ENCODE peak calls at places on chromosomes 3 and 15, in eight cellular contexts. P, Q, K, X, D, J, U and A are unnamed samples.

GRCh38 chr15:77295446-77295845 is 124.5 kb downstream of the PEAK1 start:
- DNase-seq in Q (no peak), P (no peak), X (peak), K (no peak), U (no peak), J (no peak), D (no peak), A (no peak)

GRCh38 chr15:85748729-85749128 is 46.0 kb downstream of the KLHL25 start:
- DNase-seq in J (no peak), P (no peak), D (no peak), X (no peak), K (peak), U (no peak), Q (no peak), A (peak)

GRCh38 chr3:14505001-14505802 is 34.9 kb downstream of the GRIP2 start:
- DNase-seq in J (no peak), X (no peak), K (no peak), P (no peak), D (no peak), U (no peak), Q (no peak), A (no peak)

GRCh38 chr15:48645558-48646330 is at the start of gene FBN1:
- DNase-seq in D (peak), J (no peak), P (no peak), X (peak), K (peak), U (no peak), Q (no peak), A (no peak)

GRCh38 chr3:59608356-59608755 is 558.5 kb upstream of the CFAP20DC start:
- DNase-seq in Q (no peak), U (no peak), X (no peak), P (no peak), D (no peak), K (no peak), J (no peak), A (no peak)

GRCh38 chr15:62606376-62607164 is 436.0 kb upstream of the TPM1 start:
- DNase-seq in U (no peak), X (peak), J (no peak), K (no peak), D (no peak), Q (peak), P (no peak), A (no peak)

GRCh38 chr3:146187334-146187950 is 26.5 kb upstream of the PLOD2 start:
- DNase-seq in U (no peak), J (no peak), X (no peak), K (peak), D (no peak), Q (peak), P (no peak), A (no peak)

GRCh38 chr3:106114220-106114619 is 245.4 kb upstream of the CBLB start:
- DNase-seq in J (no peak), Q (no peak), X (no peak), P (no peak), D (no peak), U (no peak), K (no peak), A (no peak)

GRCh38 chr15:100141304-100142080 is 200.3 kb downstream of the ADAMTS17 start:
- DNase-seq in D (no peak), J (no peak), K (no peak), U (no peak), Q (no peak), X (no peak), P (no peak), A (no peak)

GRCh38 chr3:32685604-32686185 is 707 bp downstream of the CNOT10 start:
- DNase-seq in D (no peak), X (peak), K (no peak), J (no peak), P (no peak), U (no peak), Q (no peak), A (no peak)

GRCh38 chr3:56758539-56758981 is 43.2 kb downstream of the ARHGEF3 start:
- DNase-seq in U (no peak), X (peak), J (no peak), Q (peak), P (no peak), D (no peak), K (no peak), A (no peak)

GRCh38 chr3:97896547-97896946 is 74.7 kb downstream of the CRYBG3 start:
- DNase-seq in P (no peak), K (no peak), X (no peak), Q (no peak), D (no peak), J (no peak), U (no peak), A (no peak)

GRCh38 chr3:45639044-45639392 is 44.5 kb downstream of the LIMD1 start:
- DNase-seq in Q (no peak), D (no peak), U (no peak), X (no peak), K (no peak), J (no peak), P (no peak), A (no peak)

GRCh38 chr15:95097366-95097765 is 866.0 kb downstream of the MCTP2 start:
- DNase-seq in D (no peak), K (no peak), U (no peak), Q (peak), P (no peak), J (no peak), X (no peak), A (no peak)

GRCh38 chr15:66941791-66942190 is 123.6 kb upstream of the SMAD3 start:
- DNase-seq in U (no peak), Q (no peak), D (no peak), K (no peak), J (no peak), P (no peak), X (no peak), A (no peak)

GRCh38 chr15:61796056-61796455 is 264.2 kb downstream of the VPS13C start:
- DNase-seq in X (peak), U (no peak), J (no peak), D (no peak), Q (no peak), K (no peak), P (no peak), A (no peak)

GRCh38 chr3:188489639-188490405 is 335.9 kb downstream of the LPP start:
- DNase-seq in U (no peak), Q (no peak), J (no peak), D (no peak), X (no peak), K (no peak), P (no peak), A (no peak)

GRCh38 chr3:114554716-114555115 is 260.9 kb downstream of the TIGIT start:
- DNase-seq in K (no peak), U (no peak), X (no peak), P (no peak), Q (no peak), J (no peak), D (no peak), A (no peak)

GRCh38 chr3:136929984-136930671 is 27.7 kb upstream of the IL20RB start:
- DNase-seq in D (no peak), J (no peak), P (no peak), Q (no peak), X (peak), K (no peak), U (no peak), A (no peak)

GRCh38 chr3:72150634-72151412 is 365.9 kb upstream of the PROK2 start:
- DNase-seq in D (no peak), J (no peak), X (no peak), U (no peak), K (no peak), P (no peak), Q (no peak), A (no peak)

GRCh38 chr15:96322401-96323249 is 7.9 kb upstream of the NR2F2 start:
- DNase-seq in X (no peak), K (peak), D (no peak), P (no peak), U (no peak), Q (no peak), J (no peak), A (no peak)

GRCh38 chr3:102144063-102144462 is 290.8 kb upstream of the ZPLD1 start:
- DNase-seq in P (no peak), U (no peak), D (no peak), Q (no peak), X (no peak), K (no peak), J (no peak), A (no peak)

GRCh38 chr3:141094851-141095545 is 43.9 kb downstream of the SPSB4 start:
- DNase-seq in D (no peak), K (no peak), U (no peak), P (no peak), X (peak), Q (no peak), J (no peak), A (no peak)